ENCODE peak calls at places on chromosomes 13 and 19, in six cellular contexts. T is GM23338, B is GM23248, Z is hepatocyte, P is HCT116, D is IMR-90. X is an unnamed sample.

GRCh38 chr19:1884719-1885334 is 469 bp downstream of the ABHD17A start:
- DNase-seq in B (peak; percentile 61), Z (no peak), P (no peak), D (no peak), T (no peak), X (peak; percentile 39)

GRCh38 chr19:51272183-51272817 is 21.4 kb downstream of the SIGLECL1 start:
- DNase-seq in B (no peak), P (no peak), Z (no peak), D (no peak), T (peak; percentile 4), X (no peak)

GRCh38 chr19:48085904-48086864 is 24.4 kb downstream of the PLA2G4C start:
- DNase-seq in P (no peak), T (peak; percentile 61), Z (no peak), B (no peak), D (no peak), X (no peak)

GRCh38 chr13:113402471-113403254 is 38.7 kb upstream of the GRTP1 start:
- DNase-seq in B (no peak), Z (no peak), T (no peak), D (no peak), P (no peak), X (no peak)

GRCh38 chr19:2070986-2071673 is 20.1 kb upstream of the MKNK2 start:
- DNase-seq in D (no peak), T (no peak), P (no peak), B (no peak), Z (no peak), X (no peak)

GRCh38 chr19:48741222-48741999 is 1.0 kb upstream of the RASIP1 start:
- DNase-seq in Z (no peak), P (no peak), T (peak; percentile 78), D (no peak), B (peak; percentile 33), X (peak; percentile 71)

GRCh38 chr13:95300625-95301134 is 571 bp downstream of the ABCC4 start:
- DNase-seq in P (peak; percentile 23), D (peak; percentile 67), B (peak; percentile 65), T (peak; percentile 70), Z (peak; percentile 80), X (peak; percentile 73)

GRCh38 chr13:105848494-105848893 is 687.0 kb downstream of the EFNB2 start:
- DNase-seq in T (no peak), P (no peak), Z (no peak), D (no peak), B (no peak), X (no peak)

GRCh38 chr19:47028372-47028672 is 8.7 kb downstream of the NPAS1 start:
- DNase-seq in D (no peak), B (no peak), T (peak; percentile 64), Z (no peak), P (no peak), X (peak; percentile 64)

GRCh38 chr13:107806726-107807125 is 408.6 kb downstream of the LIG4 start:
- DNase-seq in Z (no peak), B (no peak), T (no peak), P (no peak), D (no peak), X (no peak)

GRCh38 chr13:98927954-98928927 is 49.6 kb downstream of the DOCK9 start:
- DNase-seq in B (peak; percentile 95), P (no peak), D (peak; percentile 58), Z (no peak), T (peak; percentile 66), X (no peak)

GRCh38 chr19:9991425-9992191 is 18.7 kb downstream of the COL5A3 start:
- DNase-seq in D (no peak), Z (no peak), B (no peak), T (no peak), P (no peak), X (no peak)

GRCh38 chr13:84479656-84480055 is 597.4 kb upstream of the SLITRK1 start:
- DNase-seq in B (peak; percentile 18), P (peak; percentile 21), T (no peak), D (peak; percentile 40), Z (no peak), X (no peak)

GRCh38 chr13:114145256-114145655 is 12.8 kb upstream of the RASA3 start:
- DNase-seq in Z (no peak), P (no peak), D (no peak), T (no peak), B (no peak), X (peak; percentile 1)

GRCh38 chr19:15911599-15912237 is 13.8 kb upstream of the CYP4F2 start:
- DNase-seq in B (no peak), T (no peak), D (no peak), P (no peak), Z (no peak), X (no peak)

GRCh38 chr19:46821512-46822359 is 28.9 kb downstream of the AP2S1 start:
- DNase-seq in T (no peak), Z (peak; percentile 24), B (no peak), D (no peak), P (no peak), X (peak; percentile 16)

GRCh38 chr13:67464154-67464553 is 234.0 kb upstream of the PCDH9 start:
- DNase-seq in D (no peak), B (no peak), T (no peak), Z (no peak), P (no peak), X (no peak)

GRCh38 chr13:34926513-34926912 is 15.6 kb upstream of the NBEA start:
- DNase-seq in T (peak; percentile 67), P (no peak), Z (peak; percentile 66), B (peak; percentile 71), D (peak; percentile 47), X (peak; percentile 61)

GRCh38 chr19:6413291-6413690 is 11.3 kb downstream of the KHSRP start:
- DNase-seq in B (no peak), D (no peak), P (no peak), T (peak; percentile 29), Z (no peak), X (no peak)

GRCh38 chr13:66984241-66984640 is 245.9 kb downstream of the PCDH9 start:
- DNase-seq in P (no peak), Z (no peak), B (no peak), T (no peak), D (peak; percentile 5), X (no peak)

GRCh38 chr19:37999309-38000213 is 92.6 kb downstream of the SIPA1L3 start:
- DNase-seq in P (peak; percentile 88), Z (no peak), B (peak; percentile 97), D (peak; percentile 98), T (no peak), X (no peak)

DNA sequence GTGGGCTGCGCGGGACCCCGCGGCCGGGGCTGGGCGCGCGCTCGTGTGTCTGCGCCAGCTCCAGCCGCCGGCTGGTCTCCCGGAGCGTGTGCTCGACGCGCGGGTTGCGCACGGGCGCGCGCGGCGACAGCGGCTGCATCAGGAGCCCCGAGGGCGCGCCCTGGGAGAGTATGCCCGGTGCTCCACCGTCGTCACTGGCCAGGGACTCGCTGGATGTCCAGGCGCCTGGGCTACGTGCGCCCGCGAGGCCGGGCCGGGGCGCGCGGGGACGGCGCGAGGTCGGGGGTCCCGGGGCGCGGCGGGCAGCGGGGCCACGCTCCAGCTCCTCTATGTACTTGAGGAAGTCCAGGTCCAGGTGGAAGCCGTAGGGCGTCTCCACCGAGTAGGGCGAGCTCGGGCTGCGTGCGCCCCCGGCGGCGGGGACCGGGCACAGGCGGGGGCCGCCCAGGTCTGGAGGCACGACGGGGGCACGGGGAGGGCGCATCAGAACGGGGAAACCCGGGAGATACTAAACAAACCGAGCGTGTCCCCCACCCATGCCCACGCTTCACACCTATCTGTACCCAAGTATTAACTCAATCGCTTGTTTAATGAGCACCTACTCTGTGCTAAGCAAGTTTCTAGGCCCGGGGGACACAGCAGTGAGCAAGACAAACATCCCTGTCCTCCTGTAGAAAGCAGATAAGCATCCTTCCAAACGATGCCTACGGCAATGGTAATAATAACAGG is 7.6 kb downstream of the KANK3 start:
- DNase-seq in Z (no peak), D (no peak), B (peak; percentile 12), P (no peak), T (peak; percentile 76), X (no peak)
- H2AFZ ChIP-seq in Z (no peak overlapping the region), D (peak overlapping the region; percentile 72), B (no peak overlapping the region), P (peak overlapping the region; percentile 32), T (peak overlapping the region; percentile 69), X (peak overlapping the region; percentile 50)

DNA sequence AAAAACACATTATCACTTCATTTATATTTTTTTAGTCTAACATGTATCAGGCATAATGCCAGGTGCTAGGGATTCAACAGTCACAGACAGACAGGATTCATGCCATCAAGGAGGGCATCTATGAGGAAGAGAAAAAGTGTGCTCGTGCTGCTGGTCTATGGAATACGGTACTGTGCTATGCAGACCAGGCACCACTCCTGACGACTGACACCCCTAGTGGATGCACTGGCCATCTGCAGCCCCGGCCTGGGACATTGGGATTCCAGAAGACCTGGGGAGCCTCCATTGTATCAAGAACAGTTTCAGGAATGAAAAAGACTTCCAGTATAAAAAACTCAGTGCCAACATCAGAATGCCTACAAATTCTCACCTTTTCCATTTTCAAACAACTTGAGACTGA is 94.0 kb downstream of the KLF12 start:
- DNase-seq in B (peak; percentile 38), T (peak; percentile 91), D (peak; percentile 31), Z (peak; percentile 65), P (peak; percentile 49), X (peak; percentile 89)
- H3K4me2 ChIP-seq in B (no peak overlapping the region), T (no peak overlapping the region), D (no peak overlapping the region), Z (no peak overlapping the region), P (no peak overlapping the region), X (no peak overlapping the region)

DNA sequence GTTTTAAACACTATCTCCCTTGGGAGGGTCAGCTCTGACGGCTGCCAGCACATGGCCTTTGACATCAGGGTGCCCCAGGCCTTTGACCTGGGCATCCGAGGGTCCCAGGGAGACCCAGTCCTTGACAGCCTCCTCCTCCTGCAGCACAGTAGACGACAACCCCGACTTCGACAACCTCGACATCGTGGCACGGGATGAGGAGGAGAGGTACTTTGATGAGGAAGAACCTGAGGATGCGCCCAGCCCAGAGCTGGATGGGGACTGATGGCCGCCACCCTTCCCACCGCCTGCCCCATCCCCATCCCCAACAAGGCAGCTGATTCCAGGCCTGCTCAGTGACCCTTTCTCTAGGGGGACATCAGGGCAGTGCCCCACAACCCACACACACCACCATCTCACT is 12.5 kb downstream of the CCDC97 start:
- DNase-seq in B (no peak), D (no peak), P (no peak), Z (no peak), T (no peak), X (no peak)
- H2AFZ ChIP-seq in B (no peak overlapping the region), D (no peak overlapping the region), P (no peak overlapping the region), Z (no peak overlapping the region), T (no peak overlapping the region), X (no peak overlapping the region)

DNA sequence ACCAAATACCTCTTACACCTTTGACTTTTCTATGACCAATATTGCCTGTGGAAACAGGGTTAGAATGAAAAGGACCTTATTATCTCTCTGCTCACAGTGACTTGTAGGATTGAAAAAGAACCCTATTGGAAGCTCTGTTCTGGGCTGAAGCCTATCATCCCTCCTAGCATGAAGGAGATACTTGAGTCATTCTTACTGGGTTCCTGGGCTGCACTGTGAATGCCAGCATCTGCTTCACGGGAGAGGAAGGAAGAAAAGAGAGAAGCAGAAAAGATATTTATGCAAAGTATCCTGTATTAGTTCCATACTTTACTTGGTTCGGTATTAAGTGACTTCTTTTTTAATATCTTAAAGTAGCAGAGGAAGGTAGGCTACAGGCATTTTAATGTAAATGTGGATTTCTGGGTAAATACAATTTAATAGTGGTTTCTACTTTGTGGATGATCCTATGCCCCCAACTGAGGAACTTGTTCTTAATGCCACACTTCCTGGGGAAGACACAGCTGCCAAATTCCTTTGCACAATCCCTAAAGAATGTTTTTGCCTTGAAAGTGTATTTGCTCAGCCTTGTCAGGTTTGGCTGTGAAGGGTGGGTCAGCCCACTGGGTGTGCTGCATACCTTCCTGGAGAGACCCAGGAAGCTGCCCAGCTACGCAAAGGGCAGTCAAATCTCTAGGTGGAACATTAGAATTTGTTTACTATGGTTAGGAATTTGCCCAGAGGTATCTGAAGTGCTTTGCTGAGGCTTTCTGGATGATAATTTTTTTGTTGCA is 13.7 kb upstream of the SCEL start:
- DNase-seq in P (no peak), B (peak; percentile 54), T (peak; percentile 65), Z (no peak), D (no peak), X (peak; percentile 30)
- H3K4me2 ChIP-seq in P (peak overlapping the region; percentile 29), B (peak overlapping the region; percentile 53), T (no peak overlapping the region), Z (no peak overlapping the region), D (no peak overlapping the region), X (no peak overlapping the region)

X was measured in neural progenitor cell.